ENCODE peak calls at places on chromosome 14, in five cellular contexts. One of them, this sample, is unnamed.

GRCh38 chr14:25086817-25087396 is 37.0 kb upstream of the STXBP6 start:
- DNase-seq in CD4-positive, CD25-positive, alpha-beta regulatory T cell: no peak
- DNase-seq in stimulated activated CD8-positive, alpha-beta memory T cell treated with anti-CD3 and anti-CD28 coated beads, Interleukin-2, amount 100 ng/mL, for 1 hour: no peak
- DNase-seq in Peyer's patch: no peak
- DNase-seq in GM23248: no peak
- DNase-seq in this sample: no peak

GRCh38 chr14:69443296-69443805 is 41.2 kb upstream of the PLEKHD1 start:
- DNase-seq in stimulated activated CD8-positive, alpha-beta memory T cell treated with anti-CD3 and anti-CD28 coated beads, Interleukin-2, amount 100 ng/mL, for 1 hour: no peak
- DNase-seq in GM23248: peak
- DNase-seq in Peyer's patch: no peak
- DNase-seq in CD4-positive, CD25-positive, alpha-beta regulatory T cell: no peak
- DNase-seq in this sample: no peak

GRCh38 chr14:22794533-22794932 is 20.7 kb downstream of the SLC7A7 start:
- DNase-seq in GM23248: no peak
- DNase-seq in stimulated activated CD8-positive, alpha-beta memory T cell treated with anti-CD3 and anti-CD28 coated beads, Interleukin-2, amount 100 ng/mL, for 1 hour: no peak
- DNase-seq in Peyer's patch: no peak
- DNase-seq in CD4-positive, CD25-positive, alpha-beta regulatory T cell: no peak
- DNase-seq in this sample: no peak

GRCh38 chr14:104536942-104537612 is 42.5 kb upstream of the C14orf180 start:
- DNase-seq in CD4-positive, CD25-positive, alpha-beta regulatory T cell: no peak
- DNase-seq in stimulated activated CD8-positive, alpha-beta memory T cell treated with anti-CD3 and anti-CD28 coated beads, Interleukin-2, amount 100 ng/mL, for 1 hour: no peak
- DNase-seq in GM23248: peak
- DNase-seq in Peyer's patch: peak
- DNase-seq in this sample: no peak

GRCh38 chr14:105010891-105011291 is 10.0 kb downstream of the CDCA4 start:
- DNase-seq in CD4-positive, CD25-positive, alpha-beta regulatory T cell: no peak
- DNase-seq in stimulated activated CD8-positive, alpha-beta memory T cell treated with anti-CD3 and anti-CD28 coated beads, Interleukin-2, amount 100 ng/mL, for 1 hour: no peak
- DNase-seq in GM23248: no peak
- DNase-seq in Peyer's patch: peak
- DNase-seq in this sample: no peak

GRCh38 chr14:75002392-75003249 is at the start of gene EIF2B2:
- DNase-seq in CD4-positive, CD25-positive, alpha-beta regulatory T cell: peak
- DNase-seq in GM23248: peak
- DNase-seq in stimulated activated CD8-positive, alpha-beta memory T cell treated with anti-CD3 and anti-CD28 coated beads, Interleukin-2, amount 100 ng/mL, for 1 hour: peak
- DNase-seq in Peyer's patch: peak
- DNase-seq in this sample: peak

GRCh38 chr14:57420033-57420432 is 29.6 kb downstream of the NAA30 start:
- DNase-seq in stimulated activated CD8-positive, alpha-beta memory T cell treated with anti-CD3 and anti-CD28 coated beads, Interleukin-2, amount 100 ng/mL, for 1 hour: no peak
- DNase-seq in Peyer's patch: no peak
- DNase-seq in GM23248: no peak
- DNase-seq in CD4-positive, CD25-positive, alpha-beta regulatory T cell: no peak
- DNase-seq in this sample: no peak

GRCh38 chr14:103700753-103701490 is 14.3 kb downstream of the XRCC3 start:
- DNase-seq in GM23248: no peak
- DNase-seq in Peyer's patch: peak
- DNase-seq in CD4-positive, CD25-positive, alpha-beta regulatory T cell: no peak
- DNase-seq in stimulated activated CD8-positive, alpha-beta memory T cell treated with anti-CD3 and anti-CD28 coated beads, Interleukin-2, amount 100 ng/mL, for 1 hour: no peak
- DNase-seq in this sample: no peak

GRCh38 chr14:68966872-68967301 is 12.2 kb downstream of the ACTN1 start:
- DNase-seq in CD4-positive, CD25-positive, alpha-beta regulatory T cell: no peak
- DNase-seq in stimulated activated CD8-positive, alpha-beta memory T cell treated with anti-CD3 and anti-CD28 coated beads, Interleukin-2, amount 100 ng/mL, for 1 hour: no peak
- DNase-seq in Peyer's patch: no peak
- DNase-seq in GM23248: no peak
- DNase-seq in this sample: no peak

GRCh38 chr14:68780358-68781160 is 12.3 kb downstream of the ZFP36L1 start:
- DNase-seq in CD4-positive, CD25-positive, alpha-beta regulatory T cell: peak
- DNase-seq in stimulated activated CD8-positive, alpha-beta memory T cell treated with anti-CD3 and anti-CD28 coated beads, Interleukin-2, amount 100 ng/mL, for 1 hour: no peak
- DNase-seq in Peyer's patch: peak
- DNase-seq in GM23248: peak
- DNase-seq in this sample: no peak

GRCh38 chr14:85762523-85762922 is 232.6 kb downstream of the FLRT2 start:
- DNase-seq in stimulated activated CD8-positive, alpha-beta memory T cell treated with anti-CD3 and anti-CD28 coated beads, Interleukin-2, amount 100 ng/mL, for 1 hour: no peak
- DNase-seq in CD4-positive, CD25-positive, alpha-beta regulatory T cell: no peak
- DNase-seq in GM23248: no peak
- DNase-seq in Peyer's patch: no peak
- DNase-seq in this sample: no peak

GRCh38 chr14:29215853-29216252 is 449.3 kb downstream of the FOXG1 start:
- DNase-seq in CD4-positive, CD25-positive, alpha-beta regulatory T cell: no peak
- DNase-seq in stimulated activated CD8-positive, alpha-beta memory T cell treated with anti-CD3 and anti-CD28 coated beads, Interleukin-2, amount 100 ng/mL, for 1 hour: no peak
- DNase-seq in GM23248: peak
- DNase-seq in Peyer's patch: no peak
- DNase-seq in this sample: no peak

GRCh38 chr14:31770271-31770670 is 209.1 kb downstream of the NUBPL start:
- DNase-seq in CD4-positive, CD25-positive, alpha-beta regulatory T cell: no peak
- DNase-seq in Peyer's patch: no peak
- DNase-seq in GM23248: peak
- DNase-seq in stimulated activated CD8-positive, alpha-beta memory T cell treated with anti-CD3 and anti-CD28 coated beads, Interleukin-2, amount 100 ng/mL, for 1 hour: no peak
- DNase-seq in this sample: no peak